ENCODE peak calls at places on chromosomes 5 and 9, in five cellular contexts. J is fibroblast of lung, S is RWPE1, P is nephron progenitor cell, L is heart left ventricle. U is an unnamed sample.
A peak's percentile ranks its signal among the peaks of the same experiment; 100 is the strongest.

GRCh38 chr5:133715622-133716021 is 103.3 kb upstream of the FSTL4 start:
- DNase-seq in L (no peak), P (no peak), S (no peak), J (no peak), U (no peak)

GRCh38 chr9:113957778-113958430 is 81.8 kb downstream of the ZNF618 start:
- DNase-seq in S (peak; percentile 98), J (peak; percentile 89), P (no peak), L (no peak), U (peak; percentile 93)

GRCh38 chr5:181028032-181028819 is 11.8 kb upstream of the BTNL9 start:
- DNase-seq in L (no peak), P (no peak), J (no peak), S (no peak), U (no peak)

GRCh38 chr9:110575169-110575568 is 4.4 kb downstream of the SVEP1 start:
- DNase-seq in L (no peak), S (no peak), P (no peak), J (no peak), U (no peak)

GRCh38 chr9:128683340-128684064 is 5.5 kb upstream of the SET start:
- DNase-seq in J (peak; percentile 49), P (peak; percentile 47), L (peak; percentile 48), S (peak; percentile 90), U (no peak)

GRCh38 chr5:73028991-73029540 is 73.2 kb downstream of the FCHO2 start:
- DNase-seq in S (no peak), J (peak; percentile 52), L (no peak), P (no peak), U (peak; percentile 9)

GRCh38 chr5:44245936-44246335 is 143.3 kb downstream of the FGF10 start:
- DNase-seq in P (no peak), S (no peak), J (no peak), L (no peak), U (no peak)

GRCh38 chr5:113269023-113269997 is 165.5 kb downstream of the TSSK1B start:
- DNase-seq in S (no peak), P (no peak), J (no peak), L (no peak), U (no peak)

GRCh38 chr9:132384376-132384775 is 22.3 kb downstream of the TTF1 start:
- DNase-seq in P (no peak), S (no peak), J (no peak), L (no peak), U (no peak)

GRCh38 chr5:111585946-111586345 is 73.6 kb upstream of the STARD4 start:
- DNase-seq in L (no peak), J (peak; percentile 44), P (no peak), S (no peak), U (no peak)

GRCh38 chr9:76194896-76195295 is 199.3 kb downstream of the RFK start:
- DNase-seq in S (no peak), L (no peak), J (peak; percentile 66), P (no peak), U (no peak)

GRCh38 chr9:76785501-76785900 is 21.3 kb downstream of the PCA3 start:
- DNase-seq in L (no peak), P (no peak), S (no peak), J (no peak), U (no peak)

GRCh38 chr5:116947691-116948528 is 373.3 kb upstream of the SEMA6A start:
- DNase-seq in J (peak; percentile 6), L (peak; percentile 62), S (peak; percentile 41), P (peak; percentile 30), U (no peak)
- TF ChIP-seq CTCF in J (no peak), L (peak; percentile 69), S (peak; percentile 59), P (peak; percentile 24), U (peak; percentile 65)

GRCh38 chr9:87422999-87423398 is 74.7 kb upstream of the DAPK1 start:
- DNase-seq in J (no peak), P (no peak), S (no peak), L (no peak), U (no peak)
- TF ChIP-seq CTCF in J (no peak), P (no peak), S (no peak), L (no peak), U (no peak)

GRCh38 chr5:135833961-135834638 is 363 bp upstream of the SLC25A48 start:
- DNase-seq in L (no peak), S (no peak), P (no peak), J (no peak), U (peak; percentile 3)
- TF ChIP-seq CTCF in L (peak; percentile 60), S (peak; percentile 85), P (peak; percentile 80), J (no peak), U (peak; percentile 77)

DNA sequence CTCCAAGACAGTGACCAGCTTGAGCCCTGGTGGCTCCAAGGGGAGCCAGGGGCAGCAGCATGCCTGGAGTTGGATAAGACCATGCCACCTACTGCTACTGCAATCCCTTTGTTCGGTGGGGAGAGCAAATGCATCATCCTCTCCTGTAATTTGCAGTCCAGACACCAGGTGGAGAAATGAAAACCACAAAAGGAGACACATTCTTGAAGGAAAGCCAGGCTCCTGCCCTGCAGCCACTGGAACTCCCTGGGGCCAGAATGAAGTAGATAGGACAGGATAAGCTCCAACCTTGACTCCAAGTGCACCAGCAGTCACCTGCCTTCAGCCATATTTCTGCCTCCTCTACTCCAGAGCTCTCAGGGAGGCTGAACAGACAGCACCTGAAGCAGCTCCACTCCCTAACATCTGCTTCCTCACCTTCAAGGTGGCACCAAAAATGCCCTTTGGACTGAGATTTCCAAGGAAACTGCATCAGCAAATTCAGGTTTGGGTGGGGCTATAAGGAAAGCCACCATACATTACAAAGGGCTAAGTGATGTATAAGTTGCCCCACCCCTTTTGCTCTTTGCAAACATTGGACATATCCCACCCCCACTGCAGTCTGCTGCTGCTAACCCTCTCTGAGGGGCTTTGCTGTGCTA is 65.0 kb upstream of the IQGAP2 start:
- DNase-seq in P (peak; percentile 31), S (peak; percentile 92), J (peak; percentile 76), L (no peak), U (peak; percentile 68)
- TF ChIP-seq CTCF in P (peak; percentile 39), S (no peak), J (no peak), L (peak; percentile 37), U (peak; percentile 71)

GRCh38 chr9:36798350-36799065 is 225.8 kb downstream of the MELK start:
- DNase-seq in L (no peak), J (no peak), P (peak; percentile 31), S (peak; percentile 62), U (no peak)
- TF ChIP-seq CTCF in L (no peak), J (no peak), P (peak; percentile 36), S (no peak), U (no peak)

DNA sequence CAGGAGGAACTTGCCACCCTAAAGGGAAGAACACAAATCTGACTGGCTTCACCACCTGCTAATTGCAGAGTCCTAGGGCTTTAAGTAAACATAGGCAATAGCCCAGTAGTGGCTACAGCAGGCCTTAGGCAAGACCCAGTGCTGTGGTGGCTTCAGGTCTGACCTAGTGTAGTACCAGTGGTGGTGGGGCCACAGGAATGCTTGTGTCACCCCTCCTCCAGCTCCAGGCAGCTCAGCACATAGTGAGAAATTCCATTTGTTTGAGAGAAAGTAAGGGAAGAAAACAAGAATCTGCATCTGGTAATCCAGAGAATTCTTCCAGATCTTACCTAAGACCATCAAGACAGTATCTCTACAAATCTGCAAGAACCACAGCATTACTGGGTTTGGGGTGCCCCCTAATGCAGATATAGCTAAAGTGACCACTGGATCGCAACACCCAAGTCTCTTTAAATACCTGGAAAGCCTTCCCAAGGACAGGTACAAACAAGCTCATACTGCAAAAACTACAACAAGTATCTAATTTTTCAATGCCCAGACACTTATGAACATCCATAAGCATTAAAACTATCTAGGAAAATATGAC is 102.6 kb upstream of the TRPM3 start:
- DNase-seq in L (no peak), P (no peak), J (no peak), S (no peak), U (no peak)
- TF ChIP-seq CTCF in L (no peak), P (no peak), J (no peak), S (no peak), U (no peak)

GRCh38 chr5:179065703-179066102 is 5.5 kb downstream of the ZNF354C start:
- DNase-seq in J (no peak), S (no peak), P (no peak), L (no peak), U (no peak)
- TF ChIP-seq CTCF in J (no peak), S (no peak), P (no peak), L (no peak), U (no peak)

GRCh38 chr9:105360344-105360743 is 87.5 kb upstream of the FSD1L start:
- DNase-seq in S (no peak), P (no peak), J (no peak), L (no peak), U (no peak)
- TF ChIP-seq CTCF in S (no peak), P (no peak), J (no peak), L (no peak), U (peak; percentile 27)

GRCh38 chr5:178149199-178149932 is 4.3 kb downstream of the NHP2 start:
- DNase-seq in S (no peak), P (no peak), L (no peak), J (peak; percentile 43), U (no peak)
- TF ChIP-seq CTCF in S (no peak), P (no peak), L (no peak), J (no peak), U (no peak)

U was measured in HFFc6.